ENCODE peak calls at places on chromosome 4, in four cellular contexts. W is foreskin fibroblast, Z is HL-60, G is T-helper 9 cell. R is an unnamed sample.

GRCh38 chr4:187814737-187815465 is 180.7 kb upstream of the ZFP42 start:
- DNase-seq in W (peak; percentile 41), Z (no peak), G (no peak), R (no peak)

GRCh38 chr4:134935320-134935719 is 733.7 kb upstream of the PABPC4L start:
- DNase-seq in W (no peak), Z (peak; percentile 16), G (no peak), R (peak; percentile 30)

GRCh38 chr4:12679217-12679616 is 804.9 kb downstream of the RAB28 start:
- DNase-seq in W (no peak), Z (no peak), G (no peak), R (peak; percentile 17)

GRCh38 chr4:1416948-1417260 is 10.7 kb upstream of the NKX1-1 start:
- DNase-seq in W (no peak), Z (no peak), G (no peak), R (no peak)

GRCh38 chr4:82380831-82381230 is 7.0 kb upstream of the HNRNPD start:
- DNase-seq in W (no peak), Z (no peak), G (no peak), R (no peak)

GRCh38 chr4:52750819-52751348 is 341 bp downstream of the ERVMER34-1 start:
- DNase-seq in W (peak; percentile 44), Z (no peak), G (no peak), R (peak; percentile 29)

GRCh38 chr4:53920116-53920515 is 144.3 kb downstream of the CHIC2 start:
- DNase-seq in W (peak; percentile 69), Z (no peak), G (no peak), R (no peak)

GRCh38 chr4:57329279-57329678 is 219.1 kb upstream of the IGFBP7 start:
- DNase-seq in W (no peak), Z (no peak), G (no peak), R (no peak)

GRCh38 chr4:189656551-189657165 is 284.0 kb upstream of the FRG1 start:
- DNase-seq in W (no peak), Z (peak; percentile 52), G (no peak), R (no peak)

GRCh38 chr4:48635310-48635709 is 144.8 kb downstream of the FRYL start:
- DNase-seq in W (peak; percentile 39), Z (no peak), G (no peak), R (peak; percentile 4)

GRCh38 chr4:112860731-112861377 is 188.6 kb upstream of the ANK2 start:
- DNase-seq in W (no peak), Z (no peak), G (no peak), R (no peak)

GRCh38 chr4:98374643-98375042 is 113.5 kb downstream of the RAP1GDS1 start:
- DNase-seq in W (no peak), Z (no peak), G (no peak), R (no peak)

R was measured in MCF 10A.